ENCODE peak calls at places on chromosomes 6 and 20, in eight cellular contexts. C, H, U, J, O, N, G and M are unnamed samples.

GRCh38 chr6:14704383-14705271 is 541.2 kb upstream of the JARID2 start:
- DNase-seq in G (no peak), J (no peak), N (no peak), O (no peak), U (no peak), H (no peak), C (no peak), M (no peak)

GRCh38 chr6:118985123-118985830 is 50.3 kb upstream of the MCM9 start:
- DNase-seq in O (no peak), H (no peak), C (no peak), N (no peak), J (no peak), U (no peak), G (no peak), M (no peak)

GRCh38 chr6:140276719-140277118 is 902.3 kb upstream of the CITED2 start:
- DNase-seq in O (no peak), U (no peak), C (no peak), G (no peak), H (no peak), J (no peak), N (no peak), M (no peak)

GRCh38 chr6:70369332-70369950 is 43.9 kb upstream of the FAM135A start:
- DNase-seq in H (peak), C (peak), G (peak), U (peak), J (peak), N (peak), O (peak), M (peak)

GRCh38 chr20:34250005-34250404 is 8.8 kb downstream of the ASIP start:
- DNase-seq in H (no peak), U (no peak), J (no peak), O (no peak), N (no peak), C (no peak), G (no peak), M (peak)

GRCh38 chr6:39891976-39892375 is 42.3 kb downstream of the MOCS1 start:
- DNase-seq in U (no peak), C (no peak), H (no peak), J (no peak), G (no peak), O (no peak), N (no peak), M (no peak)

GRCh38 chr6:42974919-42975505 is 4.0 kb downstream of the PEX6 start:
- DNase-seq in G (no peak), O (no peak), H (no peak), C (no peak), N (no peak), U (no peak), J (no peak), M (no peak)

GRCh38 chr20:61297981-61298380 is 45.9 kb downstream of the CDH4 start:
- DNase-seq in N (no peak), O (no peak), H (no peak), C (no peak), J (no peak), U (no peak), G (no peak), M (no peak)

GRCh38 chr6:124066995-124067552 is 263.4 kb downstream of the NKAIN2 start:
- DNase-seq in H (no peak), G (no peak), U (no peak), J (no peak), O (no peak), N (no peak), C (no peak), M (no peak)

GRCh38 chr6:109348246-109348645 is 34.0 kb downstream of the CD164 start:
- DNase-seq in U (no peak), O (no peak), N (no peak), H (no peak), J (no peak), C (no peak), G (no peak), M (no peak)

GRCh38 chr6:152576525-152576924 is 60.6 kb downstream of the SYNE1 start:
- DNase-seq in J (no peak), G (no peak), N (no peak), O (no peak), H (no peak), U (no peak), C (no peak), M (no peak)

GRCh38 chr6:124297507-124297906 is 493.8 kb downstream of the NKAIN2 start:
- DNase-seq in J (no peak), C (no peak), N (no peak), U (no peak), O (no peak), H (no peak), G (no peak), M (no peak)

GRCh38 chr6:45437441-45437820 is 59.7 kb upstream of the SUPT3H start:
- DNase-seq in J (no peak), H (no peak), U (no peak), C (no peak), G (no peak), N (no peak), O (no peak), M (no peak)

GRCh38 chr20:35947489-35947888 is 6.8 kb downstream of the SCAND1 start:
- DNase-seq in U (peak), N (no peak), J (peak), G (no peak), C (peak), H (peak), O (peak), M (no peak)

GRCh38 chr6:139173172-139173571 is 38.3 kb downstream of the HECA start:
- DNase-seq in C (no peak), J (no peak), G (no peak), N (no peak), O (no peak), U (no peak), H (no peak), M (no peak)

GRCh38 chr20:40276291-40276690 is 412.7 kb downstream of the MAFB start:
- DNase-seq in G (no peak), J (no peak), U (no peak), N (no peak), O (peak), H (no peak), C (no peak), M (no peak)

GRCh38 chr6:31912186-31912585 is 10.3 kb upstream of the ZBTB12 start:
- DNase-seq in H (no peak), G (no peak), N (no peak), U (no peak), O (no peak), J (no peak), C (no peak), M (no peak)

GRCh38 chr6:42269974-42270510 is 52.4 kb upstream of the MRPS10 start:
- DNase-seq in H (no peak), J (no peak), O (no peak), N (no peak), G (no peak), C (no peak), U (no peak), M (no peak)

GRCh38 chr20:2767768-2768631 is 32.4 kb downstream of the CPXM1 start:
- DNase-seq in U (peak), H (no peak), N (no peak), C (peak), G (no peak), J (no peak), O (no peak), M (peak)

GRCh38 chr6:26311012-26311384 is 54.0 kb upstream of the BTN3A2 start:
- DNase-seq in N (no peak), U (no peak), H (no peak), C (no peak), O (no peak), J (no peak), G (no peak), M (no peak)

GRCh38 chr6:151627689-151628444 is 134.1 kb downstream of the CCDC170 start:
- DNase-seq in J (no peak), C (no peak), U (no peak), N (no peak), H (no peak), O (no peak), G (no peak), M (no peak)

GRCh38 chr20:33167859-33168258 is at the start of gene BPIFA2:
- DNase-seq in O (no peak), G (no peak), J (no peak), U (no peak), N (no peak), C (no peak), H (no peak), M (no peak)

GRCh38 chr6:47595785-47596184 is 102.6 kb upstream of the ADGRF4 start:
- DNase-seq in U (no peak), C (peak), H (no peak), J (no peak), N (no peak), O (no peak), G (no peak), M (no peak)

GRCh38 chr6:75418233-75418632 is 75.4 kb downstream of the FILIP1 start:
- DNase-seq in C (no peak), N (no peak), G (no peak), J (no peak), U (no peak), H (no peak), O (no peak), M (no peak)

GRCh38 chr20:16709017-16709416 is 20.8 kb upstream of the SNRPB2 start:
- DNase-seq in C (no peak), G (no peak), J (peak), U (no peak), H (no peak), O (no peak), N (peak), M (no peak)

GRCh38 chr6:132247381-132248159 is 153.7 kb downstream of the MOXD1 start:
- DNase-seq in G (no peak), U (no peak), O (no peak), J (no peak), N (no peak), C (no peak), H (no peak), M (no peak)

GRCh38 chr6:39203398-39203797 is 25.9 kb downstream of the KCNK5 start:
- DNase-seq in H (no peak), N (no peak), O (no peak), J (no peak), G (no peak), C (peak), U (no peak), M (no peak)

GRCh38 chr6:121884621-121885020 is 449.2 kb downstream of the GJA1 start:
- DNase-seq in H (no peak), C (no peak), N (no peak), G (no peak), O (no peak), U (no peak), J (no peak), M (no peak)

DNA sequence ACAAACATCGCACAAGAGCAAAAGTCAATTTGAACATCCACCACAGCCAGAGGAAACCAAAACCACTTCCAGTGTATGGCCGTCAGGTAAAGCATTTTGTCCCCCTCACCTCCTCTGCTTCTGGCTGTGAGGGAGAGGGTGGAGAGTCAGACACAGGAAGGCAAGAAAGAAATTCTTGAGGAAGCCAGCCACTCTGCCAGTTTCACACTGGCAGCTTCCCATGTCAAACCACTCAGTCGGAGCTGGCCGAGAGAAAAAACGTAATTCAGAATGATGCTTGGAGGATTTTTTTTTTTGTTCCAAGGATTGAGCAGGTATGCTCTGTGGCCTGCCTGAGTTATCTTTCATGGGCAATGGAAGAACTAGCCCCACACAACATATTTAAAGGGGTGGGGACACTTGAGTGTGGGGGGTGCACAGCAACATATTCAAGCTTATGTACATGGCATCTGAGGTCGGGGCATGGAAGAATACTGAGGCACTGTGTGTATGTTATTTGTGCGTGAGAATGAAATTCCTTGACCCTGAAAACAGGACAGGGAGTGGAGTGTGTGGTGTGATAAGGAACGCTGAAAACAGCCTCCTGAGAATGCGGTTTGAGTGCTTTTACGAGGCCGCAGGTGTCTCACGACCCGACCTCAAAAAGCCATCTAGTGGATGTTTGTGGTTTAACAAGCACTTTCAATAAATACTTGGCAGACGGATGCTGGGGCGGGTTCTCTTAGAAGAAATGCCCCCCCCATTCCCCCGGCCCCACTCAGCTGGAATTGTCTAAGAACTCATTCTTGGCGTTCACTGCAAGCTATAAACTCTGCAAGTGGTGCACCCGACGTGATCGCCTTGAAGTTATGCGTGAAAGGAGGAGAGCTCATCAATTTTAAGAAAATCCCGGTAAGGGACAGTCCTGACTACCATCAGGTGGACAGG is 27.5 kb upstream of the ZBTB22 start:
- DNase-seq in H (peak), C (peak), G (no peak), U (peak), O (peak), N (peak), J (peak), M (no peak)
- TF ChIP-seq CTCF in H (peak), C (peak), G (peak), U (peak), O (peak), N (peak), J (peak), M (peak)

GRCh38 chr6:157707576-157707975 is 115.5 kb upstream of the SNX9 start:
- DNase-seq in H (no peak), O (no peak), N (no peak), U (no peak), C (no peak), J (no peak), G (no peak), M (no peak)
- TF ChIP-seq CTCF in H (no peak), O (no peak), N (no peak), U (no peak), C (no peak), J (no peak), G (no peak), M (no peak)

GRCh38 chr20:53676987-53677386 is 83.3 kb upstream of the ZNF217 start:
- DNase-seq in H (no peak), G (no peak), J (no peak), O (no peak), N (no peak), C (no peak), U (no peak), M (no peak)

GRCh38 chr20:53677447-53678314 is 84.0 kb upstream of the ZNF217 start:
- DNase-seq in U (no peak), G (peak), H (peak), C (peak), N (no peak), J (no peak), O (peak), M (no peak)

GRCh38 chr20:53678990-53679596 is 85.5 kb upstream of the ZNF217 start:
- DNase-seq in O (no peak), U (no peak), J (no peak), H (no peak), C (no peak), G (no peak), N (no peak), M (no peak)

GRCh38 chr20:53679597-53680309 is 86.1 kb upstream of the ZNF217 start:
- DNase-seq in G (peak), N (no peak), H (no peak), C (no peak), J (no peak), O (no peak), U (no peak), M (no peak)

GRCh38 chr20:53678315-53678989 is 84.8 kb upstream of the ZNF217 start:
- DNase-seq in N (no peak), C (no peak), G (no peak), U (no peak), H (no peak), J (no peak), O (no peak), M (no peak)
- TF ChIP-seq CTCF in N (no peak), C (no peak), G (peak), U (peak), H (no peak), J (no peak), O (no peak), M (peak)

GRCh38 chr6:104483225-104483834 is 376.4 kb downstream of the HACE1 start:
- DNase-seq in H (no peak), O (no peak), N (no peak), U (peak), J (no peak), C (no peak), G (no peak), M (no peak)
- TF ChIP-seq CTCF in H (no peak), O (peak), N (no peak), U (peak), J (no peak), C (no peak), G (peak), M (peak)

GRCh38 chr6:35757461-35758123 is 18.8 kb upstream of the CLPSL2 start:
- DNase-seq in N (peak), O (peak), C (no peak), J (peak), G (peak), H (peak), U (no peak), M (no peak)
- TF ChIP-seq CTCF in N (peak), O (peak), C (no peak), J (peak), G (peak), H (no peak), U (peak), M (peak)

GRCh38 chr6:125985967-125986294 is 409 bp upstream of the TRMT11 start:
- DNase-seq in U (no peak), O (no peak), G (no peak), C (no peak), H (no peak), N (no peak), J (no peak), M (no peak)

GRCh38 chr6:125986956-125987617 is 747 bp downstream of the TRMT11 start:
- DNase-seq in J (no peak), G (no peak), C (no peak), U (peak), O (no peak), H (no peak), N (peak), M (no peak)

GRCh38 chr6:125988280-125988679 is 1.9 kb downstream of the TRMT11 start:
- DNase-seq in U (no peak), C (no peak), N (no peak), J (no peak), H (no peak), O (no peak), G (no peak), M (no peak)

GRCh38 chr6:125985522-125985921 is 818 bp upstream of the TRMT11 start:
- DNase-seq in N (no peak), C (no peak), J (no peak), O (no peak), H (no peak), G (no peak), U (no peak), M (no peak)

DNA sequence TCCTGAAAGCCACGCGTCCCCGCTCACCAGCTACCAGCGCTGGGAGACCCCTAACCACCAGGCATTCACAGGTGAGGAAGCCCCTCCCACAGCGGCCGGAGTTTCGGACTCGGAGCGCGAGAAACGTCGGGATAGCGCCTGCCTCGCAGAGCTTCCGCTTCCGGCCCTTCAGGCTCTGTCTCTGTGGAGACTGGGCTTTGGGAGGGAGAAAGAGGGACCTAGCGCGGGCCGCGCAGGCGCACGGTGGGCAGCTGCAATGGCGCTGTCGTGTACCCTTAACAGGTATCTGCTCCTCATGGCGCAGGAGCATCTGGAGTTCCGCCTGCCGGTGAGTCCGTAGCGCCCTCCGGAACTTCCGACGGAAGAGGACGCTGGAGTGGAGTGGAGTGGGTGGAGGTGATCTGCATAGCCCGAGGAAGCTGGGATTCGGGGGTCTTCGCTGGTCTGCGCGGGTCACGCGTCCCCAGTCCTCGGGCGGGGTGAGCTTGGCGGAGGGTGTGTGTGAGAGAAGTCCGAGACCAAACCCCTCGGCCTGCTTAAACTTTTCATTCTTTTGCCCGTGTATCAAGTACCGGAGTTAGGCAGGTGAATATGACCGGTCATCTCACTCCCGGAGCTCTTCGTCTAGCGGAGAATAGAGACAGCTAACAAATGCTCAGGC is at the start of gene TRMT11:
- DNase-seq in C (peak), G (peak), J (peak), O (peak), H (peak), U (peak), N (peak), M (peak)
- TF ChIP-seq CTCF in C (no peak), G (peak), J (no peak), O (no peak), H (no peak), U (no peak), N (no peak), M (peak)

DNA sequence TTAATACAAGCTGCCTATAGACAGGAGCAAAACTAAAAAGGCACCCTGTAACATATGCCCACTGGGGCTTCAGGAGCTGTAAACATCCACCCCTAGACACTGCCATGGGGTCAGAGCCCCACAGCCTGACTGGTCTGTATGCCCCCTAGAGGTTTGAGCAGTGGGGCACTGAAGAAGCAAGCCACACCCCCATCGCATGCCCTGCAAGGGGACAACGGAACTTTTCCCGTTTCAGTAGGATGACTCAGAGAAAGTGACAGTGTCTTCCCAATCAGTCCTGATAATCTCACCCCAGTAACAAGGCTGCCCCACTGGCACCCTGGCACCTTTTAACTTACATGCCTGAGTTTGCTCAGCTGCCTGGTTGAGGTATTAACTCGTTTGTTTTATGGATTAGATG is 35.9 kb downstream of the BEND3 start:
- DNase-seq in J (no peak), U (no peak), N (no peak), C (no peak), G (no peak), O (peak), H (no peak), M (no peak)
- TF ChIP-seq CTCF in J (no peak), U (no peak), N (no peak), C (no peak), G (no peak), O (peak), H (no peak), M (peak)

GRCh38 chr6:169099411-169100202 is 154.0 kb downstream of the THBS2 start:
- DNase-seq in U (no peak), C (no peak), N (no peak), G (no peak), H (no peak), J (no peak), O (peak), M (no peak)
- TF ChIP-seq CTCF in U (peak), C (no peak), N (no peak), G (no peak), H (no peak), J (no peak), O (peak), M (no peak)